ENCODE peak calls at places on chromosome 1, in nine cellular contexts. D, X, N, R, F, A, W, M and Y are unnamed samples.

GRCh38 chr1:52386458-52386857 is 17.8 kb downstream of the ORC1 start:
- DNase-seq in D (no peak), X (no peak), N (no peak), R (no peak), F (no peak), A (no peak), W (no peak), M (peak; percentile 48), Y (no peak)

GRCh38 chr1:230169454-230170152 is 102.6 kb downstream of the GALNT2 start:
- DNase-seq in D (no peak), X (no peak), N (no peak), R (no peak), F (peak; percentile 4), A (no peak), W (no peak), M (peak; percentile 54), Y (peak; percentile 44)

GRCh38 chr1:245583575-245584330 is 429.0 kb downstream of the KIF26B start:
- DNase-seq in D (no peak), X (no peak), N (no peak), R (peak; percentile 24), F (no peak), A (no peak), W (no peak), M (peak; percentile 31), Y (peak; percentile 28)

GRCh38 chr1:89607888-89608626 is 24.9 kb upstream of the LRRC8C start:
- DNase-seq in D (no peak), X (no peak), N (no peak), R (peak; percentile 85), F (no peak), A (no peak), W (no peak), M (peak; percentile 69), Y (no peak)

GRCh38 chr1:205913451-205914204 is 29.6 kb downstream of the SLC26A9 start:
- DNase-seq in D (no peak), X (no peak), N (no peak), R (peak; percentile 11), F (no peak), A (no peak), W (no peak), M (no peak), Y (peak; percentile 93)

GRCh38 chr1:93522721-93523120 is 74.8 kb downstream of the FNBP1L start:
- DNase-seq in D (no peak), X (no peak), N (no peak), R (no peak), F (no peak), A (no peak), W (no peak), M (no peak), Y (no peak)

GRCh38 chr1:54884135-54884586 is 2.8 kb downstream of the DHCR24 start:
- DNase-seq in D (no peak), X (no peak), N (no peak), R (peak; percentile 68), F (no peak), A (no peak), W (peak; percentile 15), M (peak; percentile 59), Y (peak; percentile 74)

GRCh38 chr1:195894411-195894810 is 713.8 kb downstream of the KCNT2 start:
- DNase-seq in D (no peak), X (no peak), N (peak; percentile 4), R (no peak), F (no peak), A (no peak), W (peak; percentile 4), M (no peak), Y (peak; percentile 3)

GRCh38 chr1:238474263-238474662 is 583.5 kb upstream of the ZP4 start:
- DNase-seq in D (no peak), X (no peak), N (no peak), R (no peak), F (no peak), A (no peak), W (no peak), M (no peak), Y (no peak)

GRCh38 chr1:26696645-26697440 is 1.0 kb downstream of the ARID1A start:
- DNase-seq in D (no peak), X (peak; percentile 46), N (no peak), R (no peak), F (no peak), A (peak; percentile 72), W (no peak), M (no peak), Y (no peak)

GRCh38 chr1:26696191-26696644 is 403 bp downstream of the ARID1A start:
- DNase-seq in D (no peak), X (peak; percentile 49), N (no peak), R (no peak), F (no peak), A (peak; percentile 61), W (no peak), M (no peak), Y (no peak)

GRCh38 chr1:26694597-26695416 is 1.0 kb upstream of the ARID1A start:
- DNase-seq in D (no peak), X (no peak), N (no peak), R (no peak), F (no peak), A (peak; percentile 32), W (no peak), M (no peak), Y (no peak)

GRCh38 chr1:26694185-26694572 is 1.6 kb upstream of the ARID1A start:
- DNase-seq in D (no peak), X (peak; percentile 9), N (no peak), R (no peak), F (no peak), A (no peak), W (no peak), M (peak; percentile 74), Y (peak; percentile 44)

DNA sequence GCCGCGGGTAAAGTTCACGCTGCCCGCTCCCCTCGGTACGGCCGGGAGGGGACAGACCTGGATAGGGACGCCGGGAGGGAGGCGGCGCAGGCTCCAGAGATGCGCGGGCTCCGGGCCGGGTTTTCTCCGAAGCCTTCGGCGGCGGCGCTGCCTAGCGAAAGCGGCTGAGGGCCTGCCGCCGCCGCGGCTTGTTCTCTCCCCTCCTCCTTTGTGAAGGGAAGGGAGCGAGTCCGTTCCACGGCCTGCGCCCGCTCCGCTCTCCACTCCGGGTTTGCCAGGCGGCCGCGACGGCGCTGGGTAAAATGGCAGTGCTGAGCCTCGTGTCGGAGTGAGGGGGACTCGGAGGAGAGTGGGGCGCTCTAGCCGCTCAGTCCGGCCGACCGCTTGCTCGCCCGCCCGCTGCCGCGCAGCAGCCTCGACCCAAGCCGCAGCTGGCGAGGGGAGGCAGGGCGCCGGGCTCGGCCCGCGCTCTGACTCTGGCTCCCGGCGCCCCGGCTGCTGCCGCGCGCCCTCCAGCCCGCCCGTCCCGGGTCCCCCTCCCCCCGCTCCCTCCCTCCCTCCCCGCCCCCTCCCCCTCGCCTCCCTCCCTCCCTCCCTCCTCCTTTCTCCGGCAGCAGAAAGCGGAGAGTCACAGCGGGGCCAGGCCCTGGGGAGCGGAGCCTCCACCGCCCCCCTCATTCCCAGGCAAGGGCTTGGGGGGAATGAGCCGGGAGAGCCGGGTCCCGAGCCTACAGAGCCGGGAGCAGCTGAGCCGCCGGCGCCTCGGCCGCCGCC is at the start of gene ARID1A:
- DNase-seq in D (peak; percentile 96), X (peak; percentile 95), N (peak; percentile 95), R (peak; percentile 95), F (peak; percentile 93), A (peak; percentile 90), W (peak; percentile 96), M (peak; percentile 98), Y (peak; percentile 97)
- TF ChIP-seq CTCF in D (no peak), X (no peak), N (no peak), R (no peak), F (no peak), A (no peak), W (peak; percentile 27), M (peak; percentile 9), Y (no peak)

DNA sequence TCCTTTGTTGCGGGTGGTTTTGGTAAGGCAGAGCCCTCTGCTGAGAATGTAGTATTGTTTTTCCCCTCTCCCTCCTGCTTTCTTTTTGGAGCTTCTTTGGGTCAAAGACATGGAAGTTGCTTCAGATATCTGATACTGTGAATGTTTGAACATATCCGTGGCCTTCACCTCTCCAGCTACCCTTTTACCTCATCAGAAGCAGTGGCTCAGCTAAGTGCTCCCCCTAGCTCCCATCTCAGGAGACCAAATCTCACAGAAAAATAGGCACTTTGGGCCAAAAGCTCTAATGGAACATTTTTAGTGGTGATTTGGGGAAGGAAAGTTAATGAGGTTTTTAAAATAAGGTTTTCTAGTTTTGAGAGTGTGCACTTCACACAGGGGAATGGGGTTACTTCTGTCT is 6.3 kb downstream of the TMEM200B start:
- DNase-seq in D (no peak), X (no peak), N (peak; percentile 52), R (peak; percentile 16), F (no peak), A (no peak), W (no peak), M (no peak), Y (no peak)
- TF ChIP-seq CTCF in D (peak; percentile 46), X (no peak), N (peak; percentile 67), R (peak; percentile 26), F (peak; percentile 51), A (no peak), W (peak; percentile 53), M (peak; percentile 47), Y (peak; percentile 19)

GRCh38 chr1:67300561-67300960 is 7.1 kb upstream of the IL12RB2 start:
- DNase-seq in D (no peak), X (no peak), N (no peak), R (no peak), F (no peak), A (no peak), W (no peak), M (no peak), Y (no peak)

GRCh38 chr1:67299296-67299695 is 8.4 kb upstream of the IL12RB2 start:
- DNase-seq in D (no peak), X (no peak), N (no peak), R (no peak), F (no peak), A (no peak), W (no peak), M (no peak), Y (no peak)

GRCh38 chr1:67294836-67295622 is 12.6 kb upstream of the IL12RB2 start:
- DNase-seq in D (no peak), X (no peak), N (no peak), R (no peak), F (no peak), A (no peak), W (no peak), M (no peak), Y (no peak)

GRCh38 chr1:67304023-67304422 is 3.6 kb upstream of the IL12RB2 start:
- DNase-seq in D (no peak), X (no peak), N (no peak), R (no peak), F (no peak), A (no peak), W (no peak), M (no peak), Y (no peak)

GRCh38 chr1:67298762-67299161 is 8.9 kb upstream of the IL12RB2 start:
- DNase-seq in D (no peak), X (no peak), N (peak; percentile 55), R (no peak), F (no peak), A (no peak), W (no peak), M (no peak), Y (no peak)
- TF ChIP-seq CTCF in D (no peak), X (peak; percentile 8), N (no peak), R (no peak), F (peak; percentile 44), A (no peak), W (no peak), M (peak; percentile 3), Y (no peak)

DNA sequence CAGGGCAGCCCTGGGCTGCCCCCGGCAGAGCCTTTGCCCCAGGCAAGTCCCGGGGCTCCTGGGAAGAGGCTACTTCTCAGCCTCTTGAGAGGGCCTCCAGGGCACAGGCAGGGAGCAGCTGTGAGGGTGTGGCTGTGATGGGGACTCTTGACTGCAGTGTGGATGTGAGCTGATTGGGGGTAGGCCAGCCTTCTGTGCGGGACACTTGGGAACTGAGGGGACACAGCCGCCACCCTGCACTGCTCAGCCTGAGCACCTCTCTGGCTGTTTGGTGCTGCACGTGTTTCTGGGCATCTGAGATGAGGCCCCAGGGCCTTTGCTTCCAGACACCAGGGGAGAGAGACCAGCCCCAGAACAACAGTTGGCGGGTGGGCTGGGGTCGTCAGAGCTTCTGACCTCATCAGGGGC is 62.1 kb downstream of the SKI start:
- DNase-seq in D (no peak), X (no peak), N (no peak), R (no peak), F (no peak), A (no peak), W (no peak), M (no peak), Y (no peak)
- TF ChIP-seq CTCF in D (no peak), X (no peak), N (no peak), R (no peak), F (no peak), A (no peak), W (no peak), M (no peak), Y (no peak)